ENCODE peak calls at places on chromosomes 11 and 22, in four cellular contexts. N is K562, V is HCT116, M is HepG2. E is an unnamed sample. For H3K79me2, the result is how much of the 10 kb centered on the place peaks cover.

GRCh38 chr11:120871924-120872323 is 152.0 kb upstream of the TBCEL start:
- DNase-seq in N (no peak), V (no peak), M (no peak), E (no peak)

GRCh38 chr22:40026641-40027040 is 31.9 kb downstream of the FAM83F start:
- DNase-seq in N (no peak), V (no peak), M (no peak), E (no peak)

GRCh38 chr11:68371176-68372041 is 59.0 kb downstream of the LRP5 start:
- DNase-seq in N (no peak), V (no peak), M (no peak), E (no peak)

GRCh38 chr11:12889243-12889642 is 119.9 kb upstream of the RASSF10 start:
- DNase-seq in N (no peak), V (no peak), M (no peak), E (no peak)

GRCh38 chr11:68159161-68159560 is 38.0 kb upstream of the CHKA start:
- DNase-seq in N (no peak), V (no peak), M (no peak), E (no peak)

GRCh38 chr11:123478352-123478986 is 48.4 kb downstream of the GRAMD1B start:
- DNase-seq in N (peak), V (peak), M (peak), E (peak)

GRCh38 chr22:38957046-38957770 is at the start of gene APOBEC3A:
- DNase-seq in N (no peak), V (no peak), M (no peak), E (no peak)

GRCh38 chr22:49100316-49100715 is 727.4 kb downstream of the BRD1 start:
- DNase-seq in N (no peak), V (no peak), M (no peak), E (no peak)

GRCh38 chr11:115503886-115504278 is 333 bp downstream of the CADM1 start:
- DNase-seq in N (no peak), V (no peak), M (peak), E (no peak)

GRCh38 chr11:19552100-19552499 is 160.5 kb upstream of the NAV2 start:
- DNase-seq in N (no peak), V (no peak), M (no peak), E (no peak)

GRCh38 chr22:29129644-29130201 is 56.9 kb downstream of the KREMEN1 start:
- DNase-seq in N (no peak), V (no peak), M (no peak), E (no peak)

GRCh38 chr22:45149671-45150070 is 14.1 kb upstream of the NUP50 start:
- DNase-seq in N (no peak), V (no peak), M (no peak), E (no peak)

GRCh38 chr11:128467610-128468041 is 119.7 kb downstream of the ETS1 start:
- DNase-seq in N (no peak), V (peak), M (peak), E (no peak)

GRCh38 chr22:40107756-40108437 is 69.8 kb upstream of the TNRC6B start:
- DNase-seq in N (no peak), V (no peak), M (no peak), E (no peak)

GRCh38 chr11:36308577-36308976 is 12.5 kb downstream of the PRR5L start:
- DNase-seq in N (no peak), V (no peak), M (no peak), E (no peak)

GRCh38 chr22:49215840-49216239 is 611.8 kb downstream of the BRD1 start:
- DNase-seq in N (no peak), V (no peak), M (no peak), E (no peak)

GRCh38 chr22:37912171-37912570 is 6.1 kb downstream of the MICALL1 start:
- DNase-seq in N (no peak), V (no peak), M (no peak), E (no peak)

GRCh38 chr11:69978841-69979614 is 99.1 kb upstream of the ANO1 start:
- DNase-seq in N (no peak), V (no peak), M (no peak), E (no peak)

GRCh38 chr11:44622190-44622650 is 56.8 kb downstream of the CD82 start:
- DNase-seq in N (no peak), V (no peak), M (no peak), E (peak)

GRCh38 chr22:37331034-37331428 is 48.7 kb downstream of the CYTH4 start:
- DNase-seq in N (peak), V (no peak), M (no peak), E (no peak)

GRCh38 chr11:85680897-85681296 is 5.1 kb downstream of the CCDC89 start:
- DNase-seq in N (no peak), V (no peak), M (no peak), E (no peak)

GRCh38 chr11:77136074-77136473 is 8.0 kb downstream of the MYO7A start:
- DNase-seq in N (no peak), V (no peak), M (no peak), E (no peak)

GRCh38 chr11:119187123-119187892 is 2.0 kb downstream of the NHERF4 start:
- DNase-seq in N (no peak), V (no peak), M (no peak), E (no peak)

GRCh38 chr11:102385053-102385976 is 38.3 kb downstream of the BIRC2 start:
- DNase-seq in N (peak), V (no peak), M (no peak), E (no peak)

GRCh38 chr11:111976119-111976518 is 39.0 kb downstream of the DIXDC1 start:
- DNase-seq in N (no peak), V (no peak), M (no peak), E (no peak)
- H3K9ac ChIP-seq in N (no peak), V (no peak), M (no peak), E (no peak)

GRCh38 chr11:17343907-17344306 is 7.7 kb upstream of the NCR3LG1 start:
- DNase-seq in N (no peak), V (peak), M (no peak), E (no peak)
- TF ChIP-seq FOSL1 in N (no peak), V (peak), M (no peak), E (no peak)

GRCh38 chr11:3036419-3036818 is 20.8 kb downstream of the CARS1 start:
- DNase-seq in N (no peak), V (no peak), M (no peak), E (no peak)

GRCh38 chr11:3037945-3038271 is 19.3 kb downstream of the CARS1 start:
- DNase-seq in N (no peak), V (no peak), M (no peak), E (no peak)

GRCh38 chr11:3030289-3031070 is 26.7 kb downstream of the CARS1 start:
- DNase-seq in N (no peak), V (no peak), M (no peak), E (no peak)

GRCh38 chr11:3037041-3037944 is 19.9 kb downstream of the CARS1 start:
- DNase-seq in N (peak), V (peak), M (peak), E (peak)

GRCh38 chr11:3035333-3035732 is 21.9 kb downstream of the CARS1 start:
- DNase-seq in N (no peak), V (no peak), M (no peak), E (no peak)
- H3K79me2 ChIP-seq in N (under half), V (under half), M (under half), E (under half)

GRCh38 chr11:117458275-117459120 is 130.8 kb downstream of the CEP164 start:
- DNase-seq in N (no peak), V (no peak), M (no peak), E (no peak)

GRCh38 chr11:117459121-117459978 is 131.7 kb downstream of the CEP164 start:
- DNase-seq in N (no peak), V (no peak), M (no peak), E (no peak)

GRCh38 chr11:117456027-117456720 is 128.5 kb downstream of the CEP164 start:
- DNase-seq in N (no peak), V (no peak), M (no peak), E (no peak)

GRCh38 chr11:117457031-117457785 is 129.6 kb downstream of the CEP164 start:
- DNase-seq in N (no peak), V (no peak), M (no peak), E (no peak)

GRCh38 chr11:117457835-117458234 is 130.2 kb downstream of the CEP164 start:
- DNase-seq in N (no peak), V (no peak), M (no peak), E (no peak)
- H3K9ac ChIP-seq in N (no peak), V (no peak), M (no peak), E (no peak)

GRCh38 chr11:66333220-66333877 is 2.9 kb downstream of the RIN1 start:
- DNase-seq in N (no peak), V (no peak), M (no peak), E (no peak)
- TF ChIP-seq FOSL1 in N (no peak), V (no peak), M (no peak), E (no peak)

GRCh38 chr11:30505603-30506002 is 80.5 kb downstream of the MPPED2 start:
- DNase-seq in N (no peak), V (no peak), M (no peak), E (no peak)
- H3K79me2 ChIP-seq in N (under half), V (under half), M (under half), E (under half)

DNA sequence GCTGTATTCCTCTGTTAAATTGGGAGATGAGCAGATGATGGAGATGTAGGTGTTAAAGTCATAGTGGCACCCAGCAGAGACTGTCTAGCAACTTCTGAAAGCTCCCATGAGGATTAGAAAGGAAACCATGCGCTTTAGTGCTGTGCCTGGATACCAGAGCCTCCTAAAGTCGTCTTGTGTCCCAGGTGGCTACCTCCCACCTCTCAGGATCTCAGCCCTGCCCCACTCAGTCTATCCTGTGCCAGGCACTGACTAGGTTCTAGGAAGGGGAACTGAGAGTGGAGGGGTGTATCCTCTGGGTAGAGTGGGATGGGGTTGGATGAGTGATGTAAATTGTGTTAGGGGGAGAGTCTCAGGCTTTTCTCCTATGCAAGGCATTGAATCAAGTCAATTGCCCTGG is 60.2 kb downstream of the KIAA1671 start:
- DNase-seq in N (no peak), V (no peak), M (no peak), E (no peak)
- H3K9ac ChIP-seq in N (no peak), V (no peak), M (no peak), E (no peak)

E was measured in H1.